ENCODE peak calls at places on chromosomes 6 and 20, in ten cellular contexts. J is PC-3, M is Peyer's patch, C is IMR-90, W is body of pancreas, L is ascending aorta, B is heart right ventricle, K is psoas muscle, G is uterus, S is tibial artery. O is an unnamed sample. For H3K36me3, the result is how much of the 10 kb centered on the place peaks cover.

GRCh38 chr6:128239898-128240509 is 280.4 kb downstream of the PTPRK start:
- DNase-seq in S (no peak), G (no peak), B (no peak), M (no peak), W (no peak), J (no peak), C (no peak), K (no peak), L (no peak), O (peak)

GRCh38 chr6:79062708-79063107 is 15.3 kb downstream of the PHIP start:
- DNase-seq in J (no peak), S (no peak), L (no peak), G (no peak), C (no peak), B (no peak), W (no peak), M (no peak), K (no peak), O (no peak)

GRCh38 chr6:12324096-12324495 is 33.9 kb downstream of the EDN1 start:
- DNase-seq in L (no peak), S (no peak), J (peak), M (no peak), C (peak), K (no peak), W (no peak), B (no peak), G (no peak), O (no peak)

GRCh38 chr6:110728501-110728900 is 86.8 kb downstream of the CDK19 start:
- DNase-seq in K (no peak), W (no peak), S (no peak), B (no peak), J (no peak), M (no peak), C (no peak), L (no peak), G (no peak), O (no peak)

GRCh38 chr20:11457476-11457875 is 460.2 kb upstream of the BTBD3 start:
- DNase-seq in B (no peak), C (no peak), G (no peak), W (no peak), L (no peak), K (no peak), M (no peak), J (peak), S (no peak), O (no peak)

GRCh38 chr20:53751394-53752368 is 158.0 kb upstream of the ZNF217 start:
- DNase-seq in B (no peak), L (no peak), G (no peak), W (no peak), S (no peak), M (peak), K (no peak), J (peak), C (no peak), O (peak)

GRCh38 chr20:46715292-46715756 is 5.9 kb downstream of the SLC2A10 start:
- DNase-seq in J (peak), K (peak), L (no peak), W (no peak), B (no peak), S (peak), C (peak), G (peak), M (no peak), O (no peak)

GRCh38 chr20:40953856-40954255 is 74.8 kb upstream of the TOP1 start:
- DNase-seq in G (no peak), K (no peak), S (no peak), B (no peak), W (no peak), C (peak), M (no peak), J (no peak), L (no peak), O (no peak)

GRCh38 chr6:37285861-37286311 is 27.9 kb upstream of the TMEM217 start:
- DNase-seq in M (no peak), K (no peak), C (no peak), L (no peak), W (no peak), B (no peak), J (no peak), S (no peak), G (no peak), O (peak)

GRCh38 chr20:59583428-59584277 is 20.7 kb upstream of the PHACTR3 start:
- DNase-seq in W (peak), L (no peak), M (no peak), G (no peak), K (peak), C (no peak), J (no peak), S (no peak), B (peak), O (no peak)

GRCh38 chr6:1131285-1132079 is 180.4 kb upstream of the FOXQ1 start:
- DNase-seq in K (no peak), L (no peak), J (peak), B (no peak), S (no peak), W (no peak), C (peak), G (no peak), M (no peak), O (no peak)

GRCh38 chr20:36585410-36586125 is 12.2 kb downstream of the TGIF2 start:
- DNase-seq in L (no peak), G (no peak), J (peak), M (no peak), C (peak), S (no peak), B (no peak), K (no peak), W (no peak), O (no peak)

GRCh38 chr6:76555090-76555489 is 482.6 kb upstream of the IMPG1 start:
- DNase-seq in L (no peak), K (no peak), C (no peak), J (no peak), B (no peak), G (no peak), M (no peak), W (no peak), S (no peak), O (no peak)

GRCh38 chr6:35312076-35312762 is 14.6 kb downstream of the DEF6 start:
- DNase-seq in W (no peak), L (no peak), S (no peak), K (no peak), B (no peak), C (no peak), G (no peak), M (no peak), J (no peak), O (no peak)

GRCh38 chr20:40493071-40493470 is 196.0 kb downstream of the MAFB start:
- DNase-seq in K (peak), G (peak), J (no peak), C (peak), S (peak), W (peak), L (no peak), B (peak), M (peak), O (no peak)

GRCh38 chr6:137283940-137284910 is 65.0 kb upstream of the IFNGR1 start:
- DNase-seq in K (no peak), M (no peak), L (no peak), B (no peak), C (peak), W (no peak), J (peak), G (no peak), S (no peak), O (peak)

GRCh38 chr6:16064687-16065086 is 64.2 kb upstream of the MYLIP start:
- DNase-seq in K (no peak), G (no peak), C (no peak), B (no peak), J (no peak), W (no peak), S (no peak), L (no peak), M (no peak), O (no peak)

GRCh38 chr6:104952911-104953409 is 3.9 kb upstream of the LIN28B start:
- DNase-seq in K (no peak), C (no peak), L (no peak), B (no peak), W (no peak), M (no peak), J (no peak), S (no peak), G (no peak), O (no peak)

GRCh38 chr6:1547785-1548184 is 61.9 kb upstream of the FOXC1 start:
- DNase-seq in B (no peak), L (no peak), W (no peak), M (no peak), K (no peak), J (no peak), G (no peak), S (no peak), C (no peak), O (no peak)

GRCh38 chr6:11021003-11021402 is 23.1 kb downstream of the ELOVL2 start:
- DNase-seq in M (no peak), K (no peak), S (no peak), J (no peak), W (no peak), G (no peak), B (no peak), L (no peak), C (no peak), O (no peak)

GRCh38 chr20:13028001-13028400 is 19.2 kb downstream of the SPTLC3 start:
- DNase-seq in G (no peak), J (no peak), K (no peak), B (no peak), S (no peak), C (no peak), L (no peak), M (no peak), W (no peak), O (no peak)

GRCh38 chr20:19764207-19764606 is 6.1 kb downstream of the RIN2 start:
- DNase-seq in M (no peak), W (no peak), L (no peak), C (peak), J (no peak), S (no peak), B (no peak), G (no peak), K (no peak), O (no peak)

GRCh38 chr20:24729896-24730605 is 219.0 kb upstream of the CST7 start:
- DNase-seq in G (no peak), L (no peak), J (no peak), M (no peak), C (no peak), S (no peak), W (no peak), B (no peak), K (no peak), O (no peak)

GRCh38 chr20:62876826-62877728 is 15.5 kb upstream of the TCFL5 start:
- DNase-seq in W (peak), L (no peak), M (no peak), K (peak), J (no peak), C (no peak), B (peak), S (peak), G (peak), O (no peak)

GRCh38 chr6:8743146-8743745 is 307.9 kb upstream of the SLC35B3 start:
- DNase-seq in G (no peak), J (no peak), K (no peak), M (no peak), W (no peak), C (no peak), L (no peak), S (no peak), B (no peak), O (no peak)

GRCh38 chr6:12148317-12148801 is 136.2 kb downstream of the HIVEP1 start:
- DNase-seq in M (no peak), W (no peak), S (no peak), J (peak), C (peak), G (no peak), B (no peak), K (no peak), L (no peak), O (no peak)

GRCh38 chr6:30685977-30686907 is at the start of gene PPP1R18:
- DNase-seq in C (peak), S (peak), W (peak), K (peak), B (peak), M (peak), G (peak), L (no peak), J (peak), O (peak)

GRCh38 chr6:158519761-158520160 is 40.1 kb upstream of the TMEM181 start:
- DNase-seq in L (no peak), C (no peak), G (no peak), W (no peak), B (no peak), K (no peak), M (no peak), S (no peak), J (no peak), O (no peak)

GRCh38 chr6:52284460-52285173 is at the start of gene MCM3:
- DNase-seq in L (peak), S (peak), K (peak), W (peak), J (peak), B (peak), C (peak), G (peak), M (peak), O (peak)
- TF ChIP-seq CTCF in L (no peak), S (peak), K (no peak), W (peak), J (no peak), B (no peak), C (peak), G (peak), M (no peak), O (no peak)

GRCh38 chr6:108904731-108905130 is 56.5 kb downstream of the ARMC2 start:
- DNase-seq in S (no peak), C (no peak), K (no peak), W (no peak), M (peak), J (no peak), G (no peak), B (no peak), L (no peak), O (peak)
- H3K4me3 ChIP-seq in S (no peak), C (no peak), K (no peak), W (no peak), M (no peak), J (no peak), G (no peak), B (no peak), L (no peak), O (no peak)

DNA sequence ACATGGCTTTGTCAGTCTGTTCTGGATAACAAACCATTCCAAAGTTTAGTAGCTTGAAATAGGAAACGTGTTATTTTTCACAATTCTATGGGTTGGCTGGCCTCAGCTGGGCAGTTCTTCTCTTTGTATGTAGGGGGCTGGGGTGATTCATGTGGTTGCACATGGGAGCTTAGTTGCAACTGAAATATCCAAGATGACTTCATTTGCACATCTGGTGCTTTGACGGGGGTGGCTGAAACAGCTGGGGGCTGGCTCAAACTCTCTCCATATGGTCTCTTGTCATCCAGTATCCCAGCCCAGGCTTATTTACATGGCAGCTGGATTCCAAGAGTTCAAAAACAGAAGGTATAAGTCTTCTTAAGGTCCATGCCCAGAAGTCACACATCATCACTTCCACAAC is 9.5 kb downstream of the ECT2L start:
- DNase-seq in C (peak), J (no peak), L (no peak), M (no peak), W (no peak), K (peak), G (no peak), B (no peak), S (no peak), O (no peak)
- H3K36me3 ChIP-seq in C (under half), J (under half), L (under half), M (under half), W (under half), K (under half), G (under half), B (under half), S (under half), O (under half)

GRCh38 chr20:50198211-50198666 is 7.6 kb downstream of the CEBPB start:
- DNase-seq in G (peak), J (no peak), B (no peak), K (no peak), C (no peak), S (no peak), M (no peak), L (no peak), W (no peak), O (no peak)
- TF ChIP-seq CTCF in G (no peak), J (no peak), B (no peak), K (no peak), C (no peak), S (no peak), M (no peak), L (no peak), W (no peak), O (no peak)

GRCh38 chr6:73653571-73654424 is at the start of gene SLC17A5:
- DNase-seq in K (peak), B (peak), C (peak), W (peak), G (peak), S (peak), M (peak), L (peak), J (peak), O (peak)

GRCh38 chr6:73656501-73657145 is 2.8 kb upstream of the SLC17A5 start:
- DNase-seq in K (no peak), W (no peak), B (no peak), G (no peak), M (no peak), L (no peak), S (no peak), J (peak), C (no peak), O (no peak)

GRCh38 chr6:73649783-73650182 is 4.0 kb downstream of the SLC17A5 start:
- DNase-seq in K (no peak), B (no peak), J (no peak), W (no peak), C (no peak), S (no peak), M (no peak), G (no peak), L (no peak), O (no peak)

GRCh38 chr6:73655341-73655917 is 1.6 kb upstream of the SLC17A5 start:
- DNase-seq in S (no peak), M (no peak), K (no peak), J (no peak), C (no peak), L (no peak), B (no peak), W (no peak), G (no peak), O (no peak)

GRCh38 chr6:73652637-73653570 is 888 bp downstream of the SLC17A5 start:
- DNase-seq in K (peak), G (peak), M (peak), C (peak), W (peak), J (peak), S (peak), B (peak), L (peak), O (peak)
- H3K4me3 ChIP-seq in K (peak), G (peak), M (peak), C (peak), W (peak), J (peak), S (peak), B (peak), L (peak), O (peak)

O was measured in GM06990.